ENCODE peak calls at places on chromosomes 5 and 9, in ten cellular contexts. B is activated CD4-positive, alpha-beta T cell treated with anti-CD3 and anti-CD28 coated beads, Interleukin-2, amount 50 U/mL, for 1 hour; U is immature natural killer cell; Z is stimulated activated CD8-positive, alpha-beta memory T cell treated with anti-CD3 and anti-CD28 coated beads, Interleukin-7, amount 100 ng/mL, for 24 hours; V is HuH-7; M is epithelial cell of prostate; T is ELF-1; J is OCI-LY7; H is T47D; E is Jurkat, Clone E6-1. P is an unnamed sample.
A peak's percentile ranks its signal among the peaks of the same experiment; 100 is the strongest.

GRCh38 chr9:36341936-36342577 is 58.0 kb downstream of the RNF38 start:
- DNase-seq in B (no peak), U (no peak), Z (no peak), V (no peak), M (no peak), T (no peak), J (peak; percentile 65), H (no peak), E (peak; percentile 7), P (no peak)

GRCh38 chr5:160473736-160474483 is 52.3 kb downstream of the PTTG1 start:
- DNase-seq in B (no peak), U (no peak), Z (no peak), V (no peak), M (no peak), T (no peak), J (no peak), H (no peak), E (no peak), P (no peak)

GRCh38 chr9:94780516-94780950 is 54.0 kb downstream of the AOPEP start:
- DNase-seq in B (no peak), U (no peak), Z (no peak), V (no peak), M (no peak), T (no peak), J (no peak), H (no peak), E (no peak), P (no peak)

GRCh38 chr9:123331303-123331702 is 24.7 kb upstream of the CRB2 start:
- DNase-seq in B (no peak), U (no peak), Z (no peak), V (no peak), M (no peak), T (no peak), J (no peak), H (no peak), E (no peak), P (no peak)

GRCh38 chr9:129378241-129378661 is 200.2 kb upstream of the IER5L start:
- DNase-seq in B (no peak), U (no peak), Z (no peak), V (no peak), M (no peak), T (no peak), J (no peak), H (no peak), E (no peak), P (no peak)

GRCh38 chr5:158273035-158273434 is 414.1 kb upstream of the CLINT1 start:
- DNase-seq in B (no peak), U (no peak), Z (no peak), V (no peak), M (no peak), T (peak; percentile 7), J (no peak), H (no peak), E (no peak), P (no peak)

GRCh38 chr9:22036866-22037626 is 27.9 kb upstream of the CDKN2B start:
- DNase-seq in B (no peak), U (no peak), Z (no peak), V (no peak), M (peak; percentile 88), T (no peak), J (no peak), H (no peak), E (no peak), P (no peak)

GRCh38 chr9:16257604-16258003 is 612.9 kb downstream of the BNC2 start:
- DNase-seq in B (no peak), U (no peak), Z (no peak), V (no peak), M (no peak), T (no peak), J (no peak), H (no peak), E (no peak), P (no peak)

GRCh38 chr5:128649183-128649582 is 111.1 kb upstream of the FBN2 start:
- DNase-seq in B (no peak), U (no peak), Z (no peak), V (no peak), M (no peak), T (no peak), J (no peak), H (no peak), E (no peak), P (peak; percentile 35)

GRCh38 chr5:166497705-166498104 is 1793.7 kb upstream of the WWC1 start:
- DNase-seq in B (no peak), U (no peak), Z (no peak), V (no peak), M (no peak), T (peak; percentile 11), J (no peak), H (no peak), E (no peak), P (peak; percentile 7)

GRCh38 chr5:155313518-155313917 is 300.0 kb downstream of the KIF4B start:
- DNase-seq in B (no peak), U (no peak), Z (no peak), V (no peak), M (no peak), T (no peak), J (no peak), H (no peak), E (no peak), P (no peak)

GRCh38 chr9:124742940-124743339 is 28.2 kb downstream of the NR6A1 start:
- DNase-seq in B (no peak), U (no peak), Z (no peak), V (no peak), M (no peak), T (no peak), J (no peak), H (no peak), E (no peak), P (no peak)

GRCh38 chr5:155066886-155067595 is 53.5 kb downstream of the KIF4B start:
- DNase-seq in B (no peak), U (no peak), Z (no peak), V (no peak), M (no peak), T (no peak), J (no peak), H (no peak), E (no peak), P (no peak)

GRCh38 chr9:37911271-37911681 is 7.3 kb upstream of the SLC25A51 start:
- DNase-seq in B (no peak), U (no peak), Z (no peak), V (no peak), M (no peak), T (no peak), J (peak; percentile 62), H (no peak), E (no peak), P (no peak)

GRCh38 chr9:120689860-120690259 is 24.4 kb downstream of the MEGF9 start:
- DNase-seq in B (no peak), U (no peak), Z (no peak), V (no peak), M (no peak), T (no peak), J (no peak), H (no peak), E (no peak), P (no peak)

GRCh38 chr5:143064661-143065060 is 294.5 kb downstream of the ARHGAP26 start:
- DNase-seq in B (no peak), U (no peak), Z (no peak), V (no peak), M (no peak), T (no peak), J (no peak), H (no peak), E (no peak), P (no peak)

GRCh38 chr5:59133801-59134261 is 551.0 kb downstream of the RAB3C start:
- DNase-seq in B (no peak), U (no peak), Z (no peak), V (peak; percentile 2), M (no peak), T (no peak), J (no peak), H (no peak), E (no peak), P (no peak)

GRCh38 chr9:70406446-70406862 is 8.0 kb downstream of the KLF9 start:
- DNase-seq in B (no peak), U (peak; percentile 23), Z (no peak), V (no peak), M (no peak), T (peak; percentile 35), J (no peak), H (no peak), E (no peak), P (no peak)

GRCh38 chr9:131416509-131416908 is 22.6 kb downstream of the PRRC2B start:
- DNase-seq in B (no peak), U (no peak), Z (no peak), V (no peak), M (no peak), T (no peak), J (no peak), H (no peak), E (no peak), P (no peak)

GRCh38 chr5:1524799-1525623 is 1.3 kb upstream of the LPCAT1 start:
- DNase-seq in B (no peak), U (no peak), Z (no peak), V (no peak), M (no peak), T (no peak), J (peak; percentile 50), H (no peak), E (no peak), P (no peak)

GRCh38 chr5:178499352-178499751 is 90.8 kb downstream of the COL23A1 start:
- DNase-seq in B (no peak), U (no peak), Z (no peak), V (no peak), M (no peak), T (no peak), J (no peak), H (no peak), E (no peak), P (no peak)

GRCh38 chr5:172403191-172403794 is 51.0 kb downstream of the SH3PXD2B start:
- DNase-seq in B (no peak), U (no peak), Z (no peak), V (no peak), M (no peak), T (peak; percentile 35), J (no peak), H (no peak), E (no peak), P (no peak)

GRCh38 chr9:23538060-23538387 is 288.0 kb downstream of the ELAVL2 start:
- DNase-seq in B (no peak), U (no peak), Z (no peak), V (no peak), M (no peak), T (no peak), J (no peak), H (no peak), E (no peak), P (no peak)

GRCh38 chr9:113951032-113951372 is 74.9 kb downstream of the ZNF618 start:
- DNase-seq in B (no peak), U (no peak), Z (no peak), V (no peak), M (no peak), T (no peak), J (no peak), H (no peak), E (no peak), P (no peak)

GRCh38 chr9:135850737-135851136 is 56.6 kb downstream of the CAMSAP1 start:
- DNase-seq in B (no peak), U (no peak), Z (no peak), V (no peak), M (no peak), T (no peak), J (no peak), H (no peak), E (no peak), P (no peak)

GRCh38 chr9:95167998-95168397 is 149.5 kb downstream of the FANCC start:
- DNase-seq in B (peak; percentile 44), U (peak; percentile 35), Z (peak; percentile 37), V (peak; percentile 49), M (peak; percentile 46), T (peak; percentile 93), J (peak; percentile 74), H (peak; percentile 10), E (peak; percentile 84), P (peak; percentile 63)

GRCh38 chr9:136860933-136861873 is 4.9 kb downstream of the EDF1 start:
- DNase-seq in B (no peak), U (no peak), Z (no peak), V (no peak), M (no peak), T (no peak), J (no peak), H (no peak), E (no peak), P (no peak)

GRCh38 chr9:130120832-130121231 is 51.4 kb upstream of the NCS1 start:
- DNase-seq in B (no peak), U (no peak), Z (no peak), V (no peak), M (no peak), T (no peak), J (no peak), H (no peak), E (no peak), P (no peak)

P was measured in NCI-H226.